ENCODE peak calls at places on chromosomes 2 and 18, in six cellular contexts. H, K, I, G, S and Y are unnamed samples.

GRCh38 chr2:44934962-44935853 is 6.3 kb upstream of the SIX3 start:
- DNase-seq in S (no peak), I (no peak), K (peak; percentile 64), H (peak; percentile 54), G (no peak), Y (no peak)

GRCh38 chr2:27855476-27855875 is 34.7 kb downstream of the RBKS start:
- DNase-seq in K (no peak), G (no peak), H (no peak), I (no peak), S (peak; percentile 29), Y (no peak)

GRCh38 chr2:38095655-38095995 is 19.7 kb upstream of the CYP1B1 start:
- DNase-seq in S (no peak), I (no peak), H (no peak), G (no peak), K (no peak), Y (no peak)

GRCh38 chr18:29418136-29418535 is 1241.2 kb upstream of the CDH2 start:
- DNase-seq in K (no peak), I (no peak), S (peak; percentile 66), G (no peak), H (no peak), Y (no peak)

GRCh38 chr2:170155022-170155722 is 22.8 kb upstream of the MYO3B start:
- DNase-seq in H (no peak), K (peak; percentile 54), G (no peak), S (peak; percentile 64), I (no peak), Y (no peak)

GRCh38 chr2:69177063-69177771 is 164.2 kb downstream of the ANTXR1 start:
- DNase-seq in S (peak; percentile 99), H (no peak), K (peak; percentile 70), G (peak; percentile 69), I (no peak), Y (peak; percentile 40)

GRCh38 chr2:60641866-60642788 is 88.7 kb upstream of the BCL11A start:
- DNase-seq in H (peak; percentile 45), G (no peak), I (peak; percentile 44), K (peak; percentile 36), S (peak; percentile 68), Y (no peak)

GRCh38 chr2:241390301-241391206 is 34.5 kb downstream of the FARP2 start:
- DNase-seq in I (peak; percentile 21), G (no peak), H (no peak), K (no peak), S (no peak), Y (no peak)

GRCh38 chr2:197215988-197216979 is 94.3 kb downstream of the ANKRD44 start:
- DNase-seq in G (no peak), H (no peak), I (peak; percentile 57), K (no peak), S (peak; percentile 28), Y (no peak)

GRCh38 chr2:1621501-1621900 is 122.8 kb downstream of the PXDN start:
- DNase-seq in S (no peak), K (no peak), G (no peak), H (no peak), I (no peak), Y (no peak)

GRCh38 chr2:118374974-118375745 is 286.9 kb downstream of the INSIG2 start:
- DNase-seq in H (no peak), G (no peak), K (no peak), S (no peak), I (no peak), Y (no peak)

GRCh38 chr2:220277445-220277960 is 650.1 kb downstream of the SLC4A3 start:
- DNase-seq in K (no peak), S (peak; percentile 87), H (no peak), I (no peak), G (peak; percentile 69), Y (no peak)

GRCh38 chr2:185998562-185999070 is 260.0 kb downstream of the FSIP2 start:
- DNase-seq in S (no peak), G (no peak), H (no peak), K (no peak), I (no peak), Y (no peak)

GRCh38 chr2:232588680-232589585 is 38.4 kb downstream of the EIF4E2 start:
- DNase-seq in S (peak; percentile 77), H (no peak), G (peak; percentile 72), I (no peak), K (no peak), Y (peak; percentile 62)

GRCh38 chr2:121219866-121220265 is 65.1 kb downstream of the TFCP2L1 start:
- DNase-seq in I (no peak), G (no peak), H (no peak), K (no peak), S (no peak), Y (no peak)

GRCh38 chr2:161273038-161273760 is 35.0 kb upstream of the PSMD14 start:
- DNase-seq in I (peak; percentile 71), G (no peak), K (no peak), S (peak; percentile 76), H (peak; percentile 66), Y (no peak)

GRCh38 chr2:238972146-238972445 is 124.2 kb downstream of the TWIST2 start:
- DNase-seq in I (no peak), S (no peak), G (no peak), H (no peak), K (no peak), Y (no peak)

GRCh38 chr2:145593991-145594702 is 1074.2 kb upstream of the ZEB2 start:
- DNase-seq in K (no peak), G (no peak), I (no peak), S (peak; percentile 84), H (peak; percentile 8), Y (no peak)

GRCh38 chr2:72263781-72264060 is 116.1 kb upstream of the CYP26B1 start:
- DNase-seq in K (no peak), S (no peak), G (no peak), I (no peak), H (no peak), Y (peak; percentile 32)

GRCh38 chr2:95086017-95086416 is 35.6 kb downstream of the MRPS5 start:
- DNase-seq in H (no peak), G (no peak), S (no peak), I (no peak), K (no peak), Y (no peak)

GRCh38 chr2:70368545-70368944 is 66.7 kb upstream of the FAM136A start:
- DNase-seq in G (no peak), K (no peak), I (no peak), H (no peak), S (no peak), Y (no peak)

GRCh38 chr2:39706350-39706749 is 40.6 kb downstream of the TMEM178A start:
- DNase-seq in K (no peak), I (no peak), S (no peak), H (no peak), G (no peak), Y (no peak)

GRCh38 chr2:135743860-135744259 is 2.2 kb downstream of the UBXN4 start:
- DNase-seq in I (no peak), K (no peak), S (no peak), H (no peak), G (no peak), Y (no peak)

GRCh38 chr2:210195066-210195852 is 24.1 kb upstream of the KANSL1L start:
- DNase-seq in K (no peak), H (peak; percentile 17), S (peak; percentile 70), G (no peak), I (peak; percentile 66), Y (no peak)

GRCh38 chr18:21593540-21594257 is 6.8 kb downstream of the ESCO1 start:
- DNase-seq in K (no peak), S (no peak), H (peak; percentile 11), G (no peak), I (no peak), Y (no peak)

GRCh38 chr2:64582774-64583340 is 58.7 kb downstream of the AFTPH start:
- DNase-seq in G (no peak), K (no peak), H (no peak), S (no peak), I (peak; percentile 85), Y (no peak)

GRCh38 chr18:10160251-10160650 is 246.4 kb downstream of the VAPA start:
- DNase-seq in I (no peak), S (no peak), G (no peak), H (no peak), K (no peak), Y (no peak)

GRCh38 chr2:19642501-19642900 is 259.3 kb downstream of the TTC32 start:
- DNase-seq in G (no peak), H (no peak), S (no peak), I (no peak), K (no peak), Y (no peak)

GRCh38 chr2:18792226-18792629 is 202.9 kb upstream of the NT5C1B start:
- DNase-seq in K (no peak), I (no peak), S (peak; percentile 60), G (no peak), H (no peak), Y (no peak)

GRCh38 chr2:7377861-7378569 is 460.8 kb downstream of the RNF144A start:
- DNase-seq in H (peak; percentile 19), K (peak; percentile 33), S (no peak), I (no peak), G (peak; percentile 65), Y (no peak)
- H3K9me3 ChIP-seq in H (no peaks in the 10 kb centered on the region), K (no peaks in the 10 kb centered on the region), S (no peaks in the 10 kb centered on the region), I (no peaks in the 10 kb centered on the region), G (no peaks in the 10 kb centered on the region), Y (no peaks in the 10 kb centered on the region)

DNA sequence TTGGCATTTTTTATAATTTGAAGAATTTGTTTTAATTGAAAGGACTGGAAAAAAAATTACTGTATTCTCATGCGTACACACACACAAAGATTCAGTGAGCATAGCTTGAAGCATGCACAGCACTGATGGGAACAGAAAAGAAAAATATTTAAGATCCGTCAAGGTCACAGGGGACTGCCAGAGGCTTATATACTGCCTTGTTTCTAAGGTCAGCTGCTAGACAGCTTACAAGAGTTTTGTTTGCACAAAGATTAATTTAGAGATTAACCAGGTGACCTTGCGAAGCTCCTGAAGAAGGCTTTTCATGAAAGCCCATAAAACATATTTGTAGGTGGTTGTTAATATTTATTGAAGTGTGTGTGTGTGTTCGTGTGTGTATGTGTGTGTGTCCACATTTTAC is 396.3 kb downstream of the TRIB2 start:
- DNase-seq in S (no peak), H (no peak), G (no peak), K (no peak), I (no peak), Y (no peak)
- H3K9me3 ChIP-seq in S (no peaks in the 10 kb centered on the region), H (no peaks in the 10 kb centered on the region), G (no peaks in the 10 kb centered on the region), K (no peaks in the 10 kb centered on the region), I (no peaks in the 10 kb centered on the region), Y (no peaks in the 10 kb centered on the region)

DNA sequence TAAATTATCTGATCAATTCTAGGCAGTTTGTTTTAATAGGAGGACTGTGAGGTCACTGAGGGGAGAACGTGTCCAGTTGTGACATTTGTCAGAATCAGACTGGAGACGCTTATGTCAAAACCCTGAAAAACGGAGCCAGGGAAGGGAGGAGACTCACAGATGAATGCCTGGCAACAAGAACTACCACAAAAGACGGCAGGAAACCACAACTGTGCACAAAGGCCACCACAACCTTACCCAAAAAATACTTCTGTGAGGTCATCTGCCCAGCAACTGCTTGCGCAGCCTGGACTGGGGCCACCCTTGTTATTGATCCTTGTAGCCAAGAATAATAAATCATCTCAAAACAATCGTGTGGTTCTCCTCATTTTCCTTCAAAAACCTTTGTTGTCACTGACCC is 173.0 kb upstream of the ALKAL2 start:
- DNase-seq in G (no peak), H (no peak), I (peak; percentile 21), K (peak; percentile 1), S (no peak), Y (no peak)
- H3K9me3 ChIP-seq in G (no peaks in the 10 kb centered on the region), H (no peaks in the 10 kb centered on the region), I (no peaks in the 10 kb centered on the region), K (no peaks in the 10 kb centered on the region), S (no peaks in the 10 kb centered on the region), Y (no peaks in the 10 kb centered on the region)

DNA sequence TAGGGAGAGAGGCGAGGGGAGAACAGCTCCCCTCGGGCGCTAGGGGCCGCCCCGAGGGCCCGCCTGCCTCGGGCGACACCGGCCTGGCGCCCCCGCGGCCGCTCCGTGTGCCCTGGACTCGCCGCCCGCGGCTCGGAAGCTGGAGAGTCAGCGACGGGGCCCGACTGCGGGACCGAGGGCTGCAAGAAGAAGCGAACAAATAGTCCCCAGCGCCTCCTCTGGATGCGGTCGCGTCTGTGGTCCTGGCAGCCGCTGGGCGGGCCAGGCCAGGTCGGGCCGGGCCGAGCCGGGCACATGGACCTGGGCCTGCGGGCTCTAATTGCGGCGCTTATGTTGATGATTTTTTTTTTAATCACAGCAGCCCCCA is 270 bp upstream of the HOXD9 start:
- DNase-seq in K (no peak), I (no peak), G (no peak), S (no peak), H (no peak), Y (no peak)
- H3K9me3 ChIP-seq in K (no peaks in the 10 kb centered on the region), I (no peaks in the 10 kb centered on the region), G (no peaks in the 10 kb centered on the region), S (no peaks in the 10 kb centered on the region), H (no peaks in the 10 kb centered on the region), Y (no peaks in the 10 kb centered on the region)